ENCODE peak calls at places on chromosome 10, in four cellular contexts. Z, Q, M and J are unnamed samples.
A peak's percentile ranks its signal among the peaks of the same experiment; 100 is the strongest.

GRCh38 chr10:118642228-118642627 is 46.8 kb upstream of the PRLHR start:
- DNase-seq in Q (no peak), M (no peak), Z (no peak), J (no peak)

GRCh38 chr10:87861566-87861952 is 1.8 kb downstream of the KLLN start:
- DNase-seq in M (peak; percentile 82), Z (peak; percentile 38), Q (peak; percentile 47), J (no peak)

GRCh38 chr10:131892817-131893675 is 7.8 kb upstream of the PPP2R2D start:
- DNase-seq in Z (no peak), M (no peak), Q (no peak), J (no peak)

GRCh38 chr10:126910798-126911197 is 5.6 kb downstream of the DOCK1 start:
- DNase-seq in Z (no peak), Q (no peak), M (no peak), J (no peak)

GRCh38 chr10:121437596-121437995 is 160.6 kb downstream of the FGFR2 start:
- DNase-seq in Z (no peak), M (no peak), Q (no peak), J (peak; percentile 54)

GRCh38 chr10:52883996-52884871 is 111.7 kb upstream of the MBL2 start:
- DNase-seq in Z (peak; percentile 29), M (peak; percentile 92), Q (peak; percentile 25), J (peak; percentile 74)

GRCh38 chr10:71302874-71303568 is 16.0 kb upstream of the SLC29A3 start:
- DNase-seq in Z (peak; percentile 52), Q (no peak), M (peak; percentile 65), J (peak; percentile 61)

GRCh38 chr10:58662314-58662713 is 149.6 kb downstream of the BICC1 start:
- DNase-seq in M (peak; percentile 89), Q (no peak), Z (no peak), J (no peak)

GRCh38 chr10:77846718-77847311 is 79.7 kb downstream of the DLG5 start:
- DNase-seq in M (peak; percentile 53), Q (no peak), Z (peak; percentile 88), J (peak; percentile 84)

GRCh38 chr10:8054243-8054497 is 318 bp upstream of the GATA3 start:
- DNase-seq in M (no peak), Z (no peak), Q (no peak), J (no peak)

GRCh38 chr10:48605786-48606529 is 1.1 kb upstream of the ARHGAP22 start:
- DNase-seq in M (no peak), Q (no peak), Z (no peak), J (no peak)

GRCh38 chr10:70921285-70921684 is 32.9 kb upstream of the PCBD1 start:
- DNase-seq in M (no peak), Q (no peak), Z (no peak), J (no peak)

GRCh38 chr10:45376364-45376801 is 2.4 kb downstream of the ALOX5 start:
- DNase-seq in Z (peak; percentile 8), M (no peak), Q (no peak), J (no peak)

GRCh38 chr10:54797636-54798395 is 3.2 kb downstream of the PCDH15 start:
- DNase-seq in M (no peak), Z (no peak), Q (no peak), J (no peak)
- TF ChIP-seq NFIC in M (no peak), Z (no peak), Q (no peak), J (no peak)

GRCh38 chr10:114782666-114783065 is 38.9 kb upstream of the FHIP2A start:
- DNase-seq in Z (no peak), Q (no peak), M (no peak), J (no peak)

GRCh38 chr10:114777415-114777814 is 44.2 kb upstream of the FHIP2A start:
- DNase-seq in Q (no peak), M (no peak), Z (no peak), J (no peak)

GRCh38 chr10:114780610-114781184 is 40.9 kb upstream of the FHIP2A start:
- DNase-seq in Z (no peak), Q (no peak), M (no peak), J (no peak)

GRCh38 chr10:114776908-114777307 is 44.7 kb upstream of the FHIP2A start:
- DNase-seq in Z (no peak), Q (no peak), M (no peak), J (no peak)

DNA sequence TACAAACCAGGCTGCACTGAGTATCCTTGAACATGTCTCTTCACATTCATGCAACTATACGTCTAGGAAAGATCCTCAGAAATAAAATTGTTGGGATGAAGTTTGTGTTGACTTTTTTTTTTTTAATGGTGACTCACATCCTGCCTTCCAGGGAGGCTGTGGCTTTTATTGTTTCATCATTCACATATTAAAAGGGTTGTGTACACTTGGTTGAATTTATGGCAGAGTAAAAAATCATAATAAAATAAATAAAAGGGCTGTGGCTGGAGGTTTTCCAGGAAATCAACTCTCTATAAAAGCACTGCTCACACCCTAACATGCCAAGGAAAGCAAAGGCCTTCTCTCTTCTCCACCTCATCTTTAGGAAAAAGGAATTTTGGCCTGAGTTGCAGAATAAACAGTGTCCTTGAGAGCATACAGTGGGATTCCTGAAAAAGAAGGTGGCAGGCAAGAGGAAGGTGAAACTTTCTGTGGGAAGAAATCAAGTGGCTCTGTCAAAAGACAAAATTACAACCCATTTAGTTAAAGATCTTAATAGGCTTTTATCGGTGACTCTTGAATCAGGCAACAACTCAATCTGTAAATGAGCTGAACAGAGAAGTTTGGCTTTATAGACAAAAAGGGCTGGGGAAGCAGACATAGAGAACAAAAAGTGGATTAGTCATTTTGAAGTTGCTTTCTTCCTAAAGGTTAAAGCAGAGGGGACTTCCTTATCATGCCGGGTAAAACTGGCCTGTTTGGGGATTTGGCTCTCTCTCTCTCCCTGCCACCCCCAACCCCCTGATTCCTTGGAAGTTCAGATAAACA is 41.6 kb upstream of the FHIP2A start:
- DNase-seq in M (peak; percentile 3), Z (no peak), Q (no peak), J (no peak)
- TF ChIP-seq NFIC in M (no peak), Z (no peak), Q (no peak), J (peak; percentile 92)

DNA sequence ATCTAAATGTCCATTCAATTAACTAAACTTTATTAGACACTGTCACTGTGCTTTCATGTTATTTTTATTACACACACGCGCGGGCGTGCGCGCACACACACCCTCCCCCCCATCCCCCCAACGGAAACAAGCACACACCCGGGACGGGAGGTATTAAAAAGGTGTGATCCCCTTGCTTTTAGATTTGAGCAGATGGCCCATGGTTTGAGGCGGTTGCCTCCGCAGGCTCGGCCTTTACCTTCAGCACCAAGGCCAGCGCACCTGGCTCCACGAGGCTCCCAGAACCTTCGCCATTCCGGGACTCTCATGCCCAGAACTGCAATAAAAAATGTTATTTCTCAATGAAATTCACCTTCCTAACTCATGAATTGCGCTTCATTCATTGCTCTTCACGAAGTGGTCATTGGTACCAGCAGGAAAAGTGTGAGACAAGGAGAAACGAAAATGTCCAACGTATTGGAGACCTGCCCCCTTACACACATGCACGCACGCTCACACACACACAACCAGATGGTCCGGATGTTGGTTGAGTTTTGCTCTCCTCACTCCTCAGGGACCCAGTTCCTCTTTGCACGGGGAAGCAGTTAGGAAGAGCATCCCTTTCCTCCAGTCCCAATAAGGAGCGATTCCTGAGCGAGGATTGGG is 20.8 kb upstream of the PTF1A start:
- DNase-seq in Q (no peak), Z (peak; percentile 43), M (no peak), J (no peak)
- TF ChIP-seq NFIC in Q (no peak), Z (no peak), M (no peak), J (no peak)

DNA sequence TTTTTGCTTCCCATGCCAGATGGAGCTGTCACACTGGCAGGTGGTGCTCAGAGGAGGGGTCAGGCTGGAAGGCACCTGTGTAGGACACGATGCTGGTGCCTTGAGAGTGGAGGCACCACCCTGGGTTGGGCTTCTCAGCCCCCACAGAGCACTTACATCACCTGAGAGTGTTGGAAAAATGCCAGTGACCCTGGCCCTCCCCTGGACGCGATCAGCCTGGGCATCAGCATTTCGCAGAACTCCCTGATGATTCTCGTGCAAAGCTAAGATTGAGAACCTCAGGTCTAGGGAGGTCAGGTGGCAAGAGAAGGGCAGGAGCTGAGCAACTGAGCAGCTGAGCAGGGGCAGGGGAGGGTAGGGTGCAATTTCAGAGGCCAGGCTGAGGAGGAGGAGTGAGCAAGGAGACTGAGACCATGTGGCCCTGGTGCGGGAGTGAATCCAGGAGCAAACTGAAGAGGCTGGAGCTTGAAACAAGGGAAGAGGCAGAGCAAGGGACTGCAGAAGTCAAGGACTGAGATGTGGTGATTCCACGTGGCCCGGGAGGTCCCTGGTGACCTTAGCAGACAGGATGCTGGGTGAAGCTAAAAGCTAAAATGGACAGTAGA is 24.7 kb upstream of the GRID1 start:
- DNase-seq in M (no peak), Q (no peak), Z (no peak), J (no peak)
- TF ChIP-seq NFIC in M (no peak), Q (no peak), Z (peak; percentile 21), J (no peak)